ENCODE peak calls at places on chromosomes 7 and 10, in five cellular contexts. V is WTC11, W is K562, B is HepG2, J is H1. C is an unnamed sample.

GRCh38 chr7:71408276-71408675 is 276.3 kb downstream of the GALNT17 start:
- DNase-seq in W (no peak), V (no peak), B (no peak), J (no peak), C (no peak)

GRCh38 chr10:59865101-59865500 is 41.3 kb downstream of the CCDC6 start:
- DNase-seq in J (peak; percentile 19), W (peak; percentile 60), B (peak; percentile 33), V (peak; percentile 26), C (no peak)

GRCh38 chr10:86538547-86538946 is 17.0 kb upstream of the WAPL start:
- DNase-seq in W (no peak), J (no peak), B (no peak), V (no peak), C (no peak)

GRCh38 chr7:87111877-87112276 is 40.4 kb upstream of the DMTF1 start:
- DNase-seq in W (no peak), J (no peak), B (no peak), V (no peak), C (no peak)

GRCh38 chr7:80334185-80334584 is 177.7 kb downstream of the GNAT3 start:
- DNase-seq in B (no peak), V (no peak), J (no peak), W (no peak), C (no peak)

GRCh38 chr7:56110611-56111010 is 4.3 kb upstream of the CHCHD2 start:
- DNase-seq in V (no peak), B (no peak), J (no peak), W (no peak), C (no peak)

GRCh38 chr10:13924020-13924725 is 337.4 kb downstream of the PRPF18 start:
- DNase-seq in B (no peak), W (no peak), J (no peak), V (no peak), C (no peak)

GRCh38 chr7:96534221-96534620 is 175.4 kb downstream of the SEM1 start:
- DNase-seq in W (no peak), V (no peak), B (no peak), J (no peak), C (no peak)

GRCh38 chr7:94295805-94296204 is 98.9 kb upstream of the COL1A2 start:
- DNase-seq in V (no peak), B (peak; percentile 7), W (no peak), J (no peak), C (no peak)

GRCh38 chr7:98355250-98355538 is 45.7 kb downstream of the BAIAP2L1 start:
- DNase-seq in B (no peak), J (no peak), W (no peak), V (no peak), C (no peak)

GRCh38 chr7:55185321-55185802 is 166.5 kb downstream of the EGFR start:
- DNase-seq in B (no peak), W (no peak), V (no peak), J (no peak), C (no peak)

GRCh38 chr10:116913681-116914080 is 64.4 kb downstream of the ENO4 start:
- DNase-seq in V (no peak), W (no peak), J (no peak), B (no peak), C (no peak)

GRCh38 chr10:96651998-96652431 is 65.2 kb upstream of the TM9SF3 start:
- DNase-seq in W (no peak), V (no peak), J (no peak), B (no peak), C (peak; percentile 79)

GRCh38 chr10:87661861-87662785 is 2.4 kb downstream of the PAPSS2 start:
- DNase-seq in B (no peak), V (no peak), J (no peak), W (no peak), C (no peak)

GRCh38 chr7:87420173-87420572 is 55.3 kb downstream of the ABCB4 start:
- DNase-seq in V (no peak), J (no peak), B (no peak), W (no peak), C (no peak)

GRCh38 chr7:108066486-108066885 is 63.5 kb upstream of the LAMB1 start:
- DNase-seq in W (no peak), J (no peak), B (peak; percentile 38), V (no peak), C (no peak)

GRCh38 chr10:132868995-132869394 is 73.4 kb downstream of the CFAP46 start:
- DNase-seq in W (no peak), J (no peak), V (peak; percentile 6), B (no peak), C (no peak)

GRCh38 chr10:59905066-59905734 is 1.2 kb downstream of the CCDC6 start:
- DNase-seq in V (peak; percentile 59), J (no peak), B (no peak), W (no peak), C (no peak)

GRCh38 chr7:46784746-46785145 is 797.2 kb downstream of the TNS3 start:
- DNase-seq in B (no peak), J (no peak), W (no peak), V (no peak), C (no peak)

GRCh38 chr7:151225948-151226510 is 976 bp downstream of the ABCF2 start:
- DNase-seq in J (no peak), W (no peak), V (no peak), B (no peak), C (no peak)

DNA sequence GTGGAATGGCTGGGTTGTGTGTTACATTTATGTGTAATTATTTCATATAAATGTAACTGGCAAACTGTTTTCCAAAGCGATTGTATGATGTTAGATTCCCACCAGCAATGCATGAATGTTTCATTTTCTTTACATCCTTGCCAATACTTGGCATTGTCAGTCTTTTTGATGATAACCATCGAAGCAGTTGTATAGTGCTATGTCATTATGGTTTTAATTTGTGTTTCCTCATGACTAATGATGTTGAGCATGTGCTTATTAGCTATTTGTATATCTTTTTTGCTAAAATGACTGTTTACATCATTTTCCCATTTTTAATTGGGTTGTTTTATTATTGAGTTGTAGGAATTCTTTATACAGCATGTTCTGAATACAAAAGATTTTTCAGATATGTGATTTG is 22.3 kb downstream of the AHCYL2 start:
- DNase-seq in V (no peak), B (no peak), W (no peak), J (no peak), C (no peak)
- TF ChIP-seq ATF2 in V (no peak), B (no peak), W (no peak), J (no peak), C (no peak)

DNA sequence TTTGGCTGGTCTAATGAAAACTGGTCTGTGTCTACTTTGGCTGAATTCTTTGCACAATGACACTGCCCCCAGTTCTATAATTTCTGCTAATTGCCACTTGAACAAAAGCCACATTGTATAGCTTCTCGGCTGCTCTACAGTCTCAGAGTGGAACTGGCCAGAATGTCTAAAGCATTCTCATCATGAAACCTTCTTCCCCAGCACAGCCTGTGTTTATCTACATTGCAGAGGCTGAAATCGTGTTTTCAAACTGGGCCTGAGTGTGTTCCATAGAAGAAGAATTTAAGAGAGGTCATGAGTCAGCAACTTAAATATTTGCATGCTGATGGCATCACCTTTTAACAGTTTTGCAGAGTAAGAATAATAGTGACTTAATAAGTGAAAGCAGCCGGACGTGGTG is 177.2 kb downstream of the BUB3 start:
- DNase-seq in B (peak; percentile 23), W (no peak), V (no peak), J (no peak), C (no peak)
- TF ChIP-seq ATF2 in B (no peak), W (no peak), V (no peak), J (no peak), C (no peak)

GRCh38 chr10:74643586-74643956 is 182.8 kb upstream of the KAT6B start:
- DNase-seq in W (no peak), J (no peak), V (no peak), B (no peak), C (no peak)

GRCh38 chr10:74645681-74646080 is 180.7 kb upstream of the KAT6B start:
- DNase-seq in W (no peak), J (no peak), V (no peak), B (no peak), C (no peak)

GRCh38 chr10:74641659-74642058 is 184.7 kb upstream of the KAT6B start:
- DNase-seq in V (no peak), B (no peak), J (no peak), W (no peak), C (no peak)

GRCh38 chr10:74640134-74640533 is 186.3 kb upstream of the KAT6B start:
- DNase-seq in J (peak; percentile 2), B (no peak), V (no peak), W (no peak), C (peak; percentile 31)

GRCh38 chr10:74642901-74643585 is 183.4 kb upstream of the KAT6B start:
- DNase-seq in V (no peak), W (no peak), B (no peak), J (no peak), C (no peak)
- TF ChIP-seq ATF2 in V (no peak), W (no peak), B (no peak), J (no peak), C (no peak)

DNA sequence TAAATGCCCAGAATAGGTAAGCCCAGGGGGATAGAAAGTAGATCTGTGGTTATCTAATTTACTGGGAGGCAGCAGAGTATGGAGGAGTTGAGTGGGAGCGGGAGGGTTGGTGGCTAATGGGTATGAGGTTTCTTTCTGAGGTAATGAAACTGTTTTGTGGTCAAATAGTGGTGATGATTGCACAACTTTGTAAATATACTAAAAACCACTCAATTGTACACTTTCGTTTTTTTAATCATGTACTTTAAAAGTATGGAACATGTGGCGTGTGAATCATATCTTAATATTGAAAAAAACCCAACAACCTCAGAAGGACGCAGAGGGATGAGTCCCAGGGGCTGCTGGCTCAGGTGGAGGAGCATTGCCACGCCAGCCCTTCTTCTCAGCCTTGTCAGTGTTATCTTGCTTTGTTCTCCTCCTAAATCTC is 118.1 kb downstream of the WDR11 start:
- DNase-seq in B (no peak), V (no peak), J (no peak), W (no peak), C (peak; percentile 40)
- TF ChIP-seq ATF2 in B (no peak), V (no peak), J (no peak), W (no peak), C (peak; percentile 32)

DNA sequence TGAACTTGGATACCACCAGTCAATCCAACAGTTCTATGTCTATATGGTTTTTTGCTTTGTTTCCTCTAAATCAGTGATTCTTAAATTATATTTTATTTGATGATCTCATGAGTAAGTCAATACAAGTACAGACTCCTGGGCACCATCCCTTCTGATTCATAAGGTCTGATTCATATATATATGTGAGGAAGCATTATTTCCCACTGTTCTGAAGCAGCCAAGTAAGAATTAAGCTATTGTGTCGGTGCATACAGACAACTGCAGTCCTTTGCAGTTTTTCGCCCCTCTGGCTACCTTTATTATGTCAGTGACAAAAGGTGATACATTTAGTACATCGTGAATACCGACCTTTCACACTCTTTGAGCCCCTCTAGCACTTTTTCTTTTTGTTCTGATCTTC is 1079.7 kb upstream of the C7orf33 start:
- DNase-seq in V (no peak), B (no peak), J (no peak), W (no peak), C (no peak)
- TF ChIP-seq ATF2 in V (no peak), B (no peak), J (no peak), W (no peak), C (no peak)

GRCh38 chr7:121379930-121380329 is 16.2 kb downstream of the FAM3C start:
- DNase-seq in B (no peak), V (no peak), J (no peak), W (no peak), C (no peak)

GRCh38 chr7:121382479-121382878 is 13.6 kb downstream of the FAM3C start:
- DNase-seq in V (no peak), W (no peak), J (no peak), B (no peak), C (no peak)

GRCh38 chr7:121373177-121373576 is 22.9 kb downstream of the FAM3C start:
- DNase-seq in J (no peak), W (no peak), V (no peak), B (no peak), C (no peak)

GRCh38 chr7:121372376-121373024 is 23.6 kb downstream of the FAM3C start:
- DNase-seq in W (no peak), B (no peak), J (no peak), V (no peak), C (peak; percentile 73)

GRCh38 chr7:121376982-121377381 is 19.1 kb downstream of the FAM3C start:
- DNase-seq in W (no peak), J (no peak), B (no peak), V (no peak), C (no peak)
- TF ChIP-seq ATF2 in W (no peak), J (no peak), B (no peak), V (no peak), C (no peak)